ENCODE peak calls at places on chromosomes 6 and 20, in nine cellular contexts. T, Y, E, M, B, D, V, F and W are unnamed samples. For H3K4me1, the result is how much of the 10 kb centered on the place peaks cover.

GRCh38 chr6:44230034-44230675 is 6.8 kb downstream of the SLC29A1 start:
- DNase-seq in T (no peak), Y (no peak), E (no peak), M (no peak), B (no peak), D (no peak), V (no peak), F (no peak), W (no peak)

GRCh38 chr20:20480689-20481088 is 112.8 kb downstream of the INSM1 start:
- DNase-seq in T (no peak), Y (no peak), E (no peak), M (no peak), B (no peak), D (no peak), V (no peak), F (no peak), W (no peak)

GRCh38 chr6:12037803-12038202 is 25.7 kb downstream of the HIVEP1 start:
- DNase-seq in T (no peak), Y (no peak), E (no peak), M (no peak), B (no peak), D (no peak), V (no peak), F (no peak), W (no peak)

GRCh38 chr20:46349742-46350056 is 41.4 kb upstream of the CDH22 start:
- DNase-seq in T (peak), Y (no peak), E (no peak), M (no peak), B (no peak), D (no peak), V (no peak), F (no peak), W (no peak)

GRCh38 chr6:121652223-121652622 is 216.8 kb downstream of the GJA1 start:
- DNase-seq in T (no peak), Y (no peak), E (no peak), M (no peak), B (no peak), D (no peak), V (no peak), F (no peak), W (no peak)

GRCh38 chr6:161257778-161258457 is 15.9 kb downstream of the AGPAT4 start:
- DNase-seq in T (no peak), Y (no peak), E (no peak), M (no peak), B (no peak), D (no peak), V (no peak), F (no peak), W (no peak)

GRCh38 chr6:33248643-33248931 is 23.1 kb downstream of the VPS52 start:
- DNase-seq in T (peak), Y (no peak), E (no peak), M (no peak), B (no peak), D (no peak), V (peak), F (peak), W (no peak)

GRCh38 chr20:1330075-1330830 is 1.3 kb upstream of the SDCBP2 start:
- DNase-seq in T (peak), Y (peak), E (no peak), M (peak), B (peak), D (peak), V (peak), F (no peak), W (peak)

GRCh38 chr6:121443953-121444590 is 8.6 kb downstream of the GJA1 start:
- DNase-seq in T (no peak), Y (no peak), E (no peak), M (no peak), B (no peak), D (no peak), V (no peak), F (no peak), W (no peak)

GRCh38 chr6:41690541-41691330 is 44.7 kb downstream of the TFEB start:
- DNase-seq in T (no peak), Y (no peak), E (peak), M (no peak), B (no peak), D (no peak), V (no peak), F (no peak), W (no peak)

GRCh38 chr20:22529150-22530019 is 55.0 kb downstream of the FOXA2 start:
- DNase-seq in T (peak), Y (no peak), E (no peak), M (no peak), B (no peak), D (no peak), V (no peak), F (no peak), W (no peak)

GRCh38 chr6:169805242-169805838 is 53.9 kb downstream of the ERMARD start:
- DNase-seq in T (no peak), Y (no peak), E (no peak), M (no peak), B (no peak), D (no peak), V (no peak), F (no peak), W (no peak)

GRCh38 chr20:46101957-46102356 is 12.2 kb upstream of the NCOA5 start:
- DNase-seq in T (no peak), Y (no peak), E (no peak), M (no peak), B (no peak), D (no peak), V (no peak), F (no peak), W (no peak)

GRCh38 chr20:33697129-33697528 is 10.9 kb upstream of the E2F1 start:
- DNase-seq in T (no peak), Y (peak), E (no peak), M (no peak), B (no peak), D (peak), V (no peak), F (no peak), W (no peak)

GRCh38 chr6:39068391-39068790 is 19.8 kb downstream of the GLP1R start:
- DNase-seq in T (no peak), Y (no peak), E (no peak), M (no peak), B (no peak), D (no peak), V (no peak), F (no peak), W (no peak)

GRCh38 chr6:133277895-133278545 is 36.9 kb downstream of the EYA4 start:
- DNase-seq in T (no peak), Y (no peak), E (no peak), M (no peak), B (no peak), D (no peak), V (no peak), F (no peak), W (no peak)
- H3K4me1 ChIP-seq in T (under half), Y (under half), E (under half), M (under half), B (under half), D (under half), V (under half), F (under half), W (under half)

GRCh38 chr20:32674362-32674789 is 635 bp upstream of the C20orf203 start:
- DNase-seq in T (peak), Y (no peak), E (no peak), M (no peak), B (peak), D (peak), V (no peak), F (peak), W (peak)

GRCh38 chr20:32672982-32673727 is 586 bp downstream of the C20orf203 start:
- DNase-seq in T (no peak), Y (no peak), E (no peak), M (no peak), B (peak), D (no peak), V (no peak), F (no peak), W (no peak)

GRCh38 chr20:32667030-32667429 is 6.7 kb downstream of the C20orf203 start:
- DNase-seq in T (no peak), Y (no peak), E (no peak), M (no peak), B (no peak), D (no peak), V (no peak), F (no peak), W (no peak)

GRCh38 chr20:32672315-32672981 is 1.3 kb downstream of the C20orf203 start:
- DNase-seq in T (no peak), Y (no peak), E (no peak), M (no peak), B (no peak), D (peak), V (no peak), F (no peak), W (no peak)

GRCh38 chr20:32670773-32671455 is 2.8 kb downstream of the C20orf203 start:
- DNase-seq in T (no peak), Y (no peak), E (no peak), M (no peak), B (no peak), D (no peak), V (no peak), F (no peak), W (no peak)
- H3K4me1 ChIP-seq in T (under half), Y (under half), E (under half), M (under half), B (under half), D (under half), V (under half), F (under half), W (under half)

DNA sequence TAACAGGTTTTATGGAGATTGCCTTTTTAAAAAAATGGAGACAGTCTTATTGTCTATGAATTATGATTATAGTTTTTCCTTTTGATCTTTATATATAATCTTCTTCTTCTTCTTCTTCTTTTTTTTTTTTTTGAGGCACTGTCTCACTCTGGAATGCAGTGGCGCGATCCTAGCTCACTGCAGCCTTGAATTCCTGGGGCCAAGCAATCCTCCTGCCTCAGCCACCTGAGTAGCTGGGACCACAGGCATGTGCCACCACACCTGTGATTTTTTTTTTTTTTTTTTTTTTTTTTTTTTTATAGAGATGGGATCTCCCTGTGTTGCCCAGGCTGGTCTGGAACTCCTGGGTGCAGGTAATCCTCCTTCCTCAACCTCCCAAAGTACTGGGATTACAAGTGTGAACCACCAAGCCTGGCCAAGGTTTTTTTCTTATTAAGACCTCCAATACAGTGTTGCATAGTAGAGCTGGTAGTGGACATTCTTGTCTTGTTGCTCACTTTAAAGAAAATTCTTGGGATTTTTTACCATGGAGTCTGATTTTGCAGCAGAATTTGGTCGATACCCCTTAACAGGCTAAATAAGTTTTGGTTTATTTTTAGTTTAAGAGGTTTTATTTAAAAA is 46.5 kb downstream of the STK4 start:
- DNase-seq in T (no peak), Y (no peak), E (no peak), M (no peak), B (no peak), D (no peak), V (no peak), F (no peak), W (no peak)
- H3K4me1 ChIP-seq in T (under half), Y (under half), E (under half), M (half or more), B (under half), D (under half), V (under half), F (under half), W (under half)

GRCh38 chr6:31614674-31615578 is at the start of gene AIF1:
- DNase-seq in T (no peak), Y (no peak), E (no peak), M (no peak), B (no peak), D (no peak), V (no peak), F (no peak), W (no peak)
- H3K4me1 ChIP-seq in T (under half), Y (under half), E (under half), M (under half), B (under half), D (under half), V (under half), F (under half), W (under half)

GRCh38 chr20:58894652-58895051 is 42.1 kb downstream of the GNAS start:
- DNase-seq in T (no peak), Y (no peak), E (no peak), M (no peak), B (no peak), D (no peak), V (no peak), F (no peak), W (no peak)
- H3K4me1 ChIP-seq in T (half or more), Y (under half), E (under half), M (under half), B (under half), D (under half), V (half or more), F (half or more), W (under half)

GRCh38 chr6:108260126-108260808 is 573 bp downstream of the SNX3 start:
- DNase-seq in T (peak), Y (no peak), E (no peak), M (no peak), B (no peak), D (no peak), V (peak), F (peak), W (peak)

GRCh38 chr6:108260809-108261569 is at the start of gene SNX3:
- DNase-seq in T (peak), Y (peak), E (peak), M (peak), B (peak), D (peak), V (peak), F (peak), W (peak)

GRCh38 chr6:108268845-108269244 is 8.0 kb upstream of the SNX3 start:
- DNase-seq in T (no peak), Y (no peak), E (no peak), M (no peak), B (no peak), D (no peak), V (no peak), F (no peak), W (no peak)

DNA sequence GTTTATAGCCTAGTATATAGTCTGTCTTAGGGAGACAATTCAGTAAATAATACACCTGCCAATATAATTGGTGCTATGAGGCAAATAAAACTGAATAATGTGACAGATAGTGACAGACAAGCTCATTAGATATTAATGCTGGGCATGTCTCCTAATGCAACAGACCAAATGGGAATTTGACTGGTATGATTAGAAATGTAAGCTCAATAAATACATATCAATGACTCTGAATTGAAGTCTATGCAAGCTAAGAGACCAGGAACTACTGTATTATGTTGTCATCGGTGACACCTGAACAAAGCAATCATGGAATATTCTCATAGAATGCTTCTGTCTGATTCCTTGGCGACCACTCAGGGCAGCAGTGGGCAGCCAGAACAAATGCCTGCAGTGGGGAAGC is 2.5 kb upstream of the SNX3 start:
- DNase-seq in T (no peak), Y (no peak), E (no peak), M (no peak), B (no peak), D (no peak), V (no peak), F (no peak), W (no peak)
- H3K4me1 ChIP-seq in T (under half), Y (under half), E (under half), M (under half), B (under half), D (under half), V (under half), F (under half), W (under half)

GRCh38 chr20:50831605-50832004 is 36.7 kb downstream of the BCAS4 start:
- DNase-seq in T (no peak), Y (no peak), E (no peak), M (peak), B (peak), D (no peak), V (no peak), F (no peak), W (no peak)
- H3K4me1 ChIP-seq in T (under half), Y (under half), E (under half), M (under half), B (under half), D (under half), V (under half), F (under half), W (under half)